ENCODE peak calls at places on chromosomes 3 and 15, in nine cellular contexts. R, W, N, P, C, H, A, I and J are unnamed samples.

GRCh38 chr3:46926871-46927717 is 49.5 kb downstream of the CCDC12 start:
- DNase-seq in R (no peak), W (peak), N (no peak), P (no peak), C (no peak), H (peak), A (no peak), I (no peak), J (peak)

GRCh38 chr3:16671690-16672089 is 66.5 kb upstream of the DAZL start:
- DNase-seq in R (no peak), W (no peak), N (peak), P (no peak), C (no peak), H (no peak), A (no peak), I (no peak), J (no peak)

GRCh38 chr3:69458798-69459197 is 72.9 kb upstream of the FRMD4B start:
- DNase-seq in R (no peak), W (no peak), N (no peak), P (no peak), C (no peak), H (no peak), A (no peak), I (no peak), J (no peak)

GRCh38 chr15:48721061-48721810 is 75.7 kb upstream of the FBN1 start:
- DNase-seq in R (no peak), W (no peak), N (no peak), P (no peak), C (no peak), H (no peak), A (no peak), I (no peak), J (peak)

GRCh38 chr3:122902326-122902725 is 107.5 kb downstream of the SLC49A4 start:
- DNase-seq in R (no peak), W (no peak), N (no peak), P (no peak), C (no peak), H (no peak), A (no peak), I (no peak), J (no peak)

GRCh38 chr3:127328391-127328790 is 40.5 kb upstream of the PRR20G start:
- DNase-seq in R (no peak), W (no peak), N (no peak), P (no peak), C (no peak), H (no peak), A (no peak), I (no peak), J (no peak)

GRCh38 chr3:12400795-12401194 is 83.5 kb upstream of the TSEN2 start:
- DNase-seq in R (no peak), W (no peak), N (no peak), P (no peak), C (no peak), H (no peak), A (no peak), I (no peak), J (no peak)

GRCh38 chr15:68783226-68784054 is 37.3 kb downstream of the ANP32A start:
- DNase-seq in R (peak), W (peak), N (peak), P (no peak), C (no peak), H (no peak), A (peak), I (no peak), J (no peak)

GRCh38 chr3:181756645-181757044 is 44.9 kb downstream of the SOX2 start:
- DNase-seq in R (peak), W (no peak), N (peak), P (no peak), C (no peak), H (no peak), A (peak), I (peak), J (no peak)

GRCh38 chr3:100160516-100160915 is 46.2 kb upstream of the FILIP1L start:
- DNase-seq in R (no peak), W (no peak), N (no peak), P (no peak), C (no peak), H (no peak), A (no peak), I (no peak), J (no peak)

GRCh38 chr3:100159564-100160153 is 45.4 kb upstream of the FILIP1L start:
- DNase-seq in R (no peak), W (no peak), N (no peak), P (no peak), C (no peak), H (no peak), A (no peak), I (no peak), J (peak)

GRCh38 chr3:100157617-100158016 is 43.3 kb upstream of the FILIP1L start:
- DNase-seq in R (peak), W (no peak), N (peak), P (no peak), C (no peak), H (no peak), A (no peak), I (no peak), J (no peak)

GRCh38 chr3:100155590-100155989 is 41.3 kb upstream of the FILIP1L start:
- DNase-seq in R (no peak), W (no peak), N (no peak), P (no peak), C (no peak), H (no peak), A (no peak), I (no peak), J (no peak)

GRCh38 chr3:100158877-100159563 is 44.7 kb upstream of the FILIP1L start:
- DNase-seq in R (no peak), W (no peak), N (no peak), P (no peak), C (no peak), H (no peak), A (no peak), I (no peak), J (no peak)
- H3K27ac ChIP-seq in R (no peak), W (peak), N (no peak), P (peak), C (no peak), H (peak), A (no peak), I (no peak), J (peak)

GRCh38 chr3:72178463-72179106 is 393.6 kb upstream of the PROK2 start:
- DNase-seq in R (no peak), W (no peak), N (no peak), P (no peak), C (no peak), H (no peak), A (no peak), I (no peak), J (no peak)

GRCh38 chr3:72175305-72175858 is 390.4 kb upstream of the PROK2 start:
- DNase-seq in R (no peak), W (no peak), N (no peak), P (no peak), C (no peak), H (no peak), A (no peak), I (no peak), J (no peak)

GRCh38 chr3:72174890-72175289 is 389.9 kb upstream of the PROK2 start:
- DNase-seq in R (no peak), W (no peak), N (no peak), P (no peak), C (no peak), H (no peak), A (no peak), I (no peak), J (no peak)

GRCh38 chr3:72177075-72178050 is 392.4 kb upstream of the PROK2 start:
- DNase-seq in R (no peak), W (peak), N (no peak), P (no peak), C (no peak), H (peak), A (no peak), I (no peak), J (peak)

DNA sequence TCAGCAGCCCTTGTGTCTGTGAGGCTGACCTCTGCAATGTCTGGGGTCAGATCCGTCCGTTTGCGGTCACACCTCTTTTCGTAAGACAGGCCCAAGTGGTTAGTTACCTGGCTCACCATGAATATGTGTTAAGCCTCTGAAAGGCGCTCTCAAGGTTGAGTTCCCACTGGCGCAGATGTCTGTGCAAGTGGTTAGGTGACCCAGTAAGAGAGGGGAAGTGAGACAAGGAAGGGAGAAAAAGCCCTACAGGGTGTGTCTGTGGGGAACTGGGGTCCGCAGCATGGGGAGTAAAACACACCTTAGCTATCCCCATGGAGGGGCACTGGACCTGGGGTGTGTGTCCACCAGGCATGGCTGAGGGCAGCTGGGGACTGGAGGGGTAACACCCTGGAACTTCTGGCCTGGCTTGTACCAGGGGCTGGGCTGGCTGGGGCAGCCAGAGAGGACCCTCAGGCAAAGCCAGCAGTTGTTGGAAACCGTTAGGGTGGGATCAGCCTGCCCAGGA is 391.6 kb upstream of the PROK2 start:
- DNase-seq in R (no peak), W (no peak), N (no peak), P (no peak), C (no peak), H (no peak), A (no peak), I (no peak), J (no peak)
- H3K27ac ChIP-seq in R (no peak), W (peak), N (no peak), P (no peak), C (peak), H (no peak), A (no peak), I (no peak), J (no peak)

GRCh38 chr3:72590732-72591192 is 257.5 kb downstream of the SHQ1 start:
- DNase-seq in R (peak), W (no peak), N (peak), P (no peak), C (no peak), H (no peak), A (peak), I (peak), J (no peak)
- H3K27ac ChIP-seq in R (peak), W (peak), N (peak), P (no peak), C (no peak), H (no peak), A (peak), I (peak), J (peak)

GRCh38 chr15:25784876-25785642 is 78.1 kb downstream of the ATP10A start:
- DNase-seq in R (no peak), W (no peak), N (no peak), P (no peak), C (no peak), H (peak), A (no peak), I (no peak), J (peak)
- H3K27ac ChIP-seq in R (no peak), W (no peak), N (no peak), P (no peak), C (no peak), H (no peak), A (no peak), I (no peak), J (peak)

GRCh38 chr15:58269455-58270414 is 131.6 kb downstream of the AQP9 start:
- DNase-seq in R (peak), W (peak), N (peak), P (no peak), C (no peak), H (no peak), A (peak), I (peak), J (no peak)
- H3K27ac ChIP-seq in R (no peak), W (peak), N (no peak), P (no peak), C (peak), H (no peak), A (no peak), I (no peak), J (no peak)

GRCh38 chr15:41949400-41950126 is 22.8 kb downstream of the EHD4 start:
- DNase-seq in R (peak), W (no peak), N (peak), P (no peak), C (no peak), H (no peak), A (peak), I (no peak), J (no peak)

GRCh38 chr15:41950505-41950904 is 21.9 kb downstream of the EHD4 start:
- DNase-seq in R (no peak), W (no peak), N (no peak), P (no peak), C (no peak), H (no peak), A (no peak), I (no peak), J (no peak)

GRCh38 chr15:41951571-41951970 is 20.8 kb downstream of the EHD4 start:
- DNase-seq in R (no peak), W (no peak), N (no peak), P (no peak), C (no peak), H (no peak), A (no peak), I (no peak), J (no peak)

GRCh38 chr15:41948499-41948898 is 23.9 kb downstream of the EHD4 start:
- DNase-seq in R (no peak), W (no peak), N (no peak), P (no peak), C (no peak), H (no peak), A (peak), I (no peak), J (no peak)

DNA sequence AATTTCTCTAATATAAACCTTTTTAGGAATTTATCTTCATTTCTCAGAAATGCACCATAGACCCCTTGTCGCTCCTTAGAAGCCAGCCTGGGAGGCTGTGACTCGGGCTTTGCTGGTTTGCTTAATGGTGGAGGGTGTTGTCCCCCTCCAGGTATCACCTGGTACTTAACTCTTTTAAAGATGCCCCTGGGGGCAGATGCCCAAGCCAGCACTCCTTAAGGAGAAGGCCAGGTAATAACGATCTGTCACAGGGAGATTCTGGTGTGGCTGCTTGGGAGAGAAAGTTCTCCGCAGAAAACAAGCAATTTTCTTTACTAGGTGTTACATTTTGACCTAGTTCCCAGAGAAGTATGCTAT is 22.3 kb downstream of the EHD4 start:
- DNase-seq in R (no peak), W (no peak), N (peak), P (no peak), C (no peak), H (no peak), A (peak), I (no peak), J (no peak)
- H3K27ac ChIP-seq in R (peak), W (peak), N (peak), P (no peak), C (no peak), H (peak), A (peak), I (no peak), J (peak)

GRCh38 chr3:177713921-177714900 is 516.9 kb upstream of the TBL1XR1 start:
- DNase-seq in R (no peak), W (no peak), N (peak), P (no peak), C (no peak), H (no peak), A (no peak), I (no peak), J (no peak)
- H3K27ac ChIP-seq in R (no peak), W (no peak), N (no peak), P (peak), C (no peak), H (no peak), A (no peak), I (no peak), J (no peak)

GRCh38 chr3:188776447-188776846 is 395.3 kb upstream of the TPRG1 start:
- DNase-seq in R (no peak), W (no peak), N (no peak), P (no peak), C (no peak), H (no peak), A (no peak), I (no peak), J (no peak)

GRCh38 chr3:188779537-188779936 is 392.2 kb upstream of the TPRG1 start:
- DNase-seq in R (no peak), W (no peak), N (no peak), P (no peak), C (no peak), H (no peak), A (no peak), I (no peak), J (no peak)

GRCh38 chr3:188782725-188783124 is 389.0 kb upstream of the TPRG1 start:
- DNase-seq in R (no peak), W (no peak), N (no peak), P (no peak), C (no peak), H (no peak), A (no peak), I (no peak), J (no peak)

GRCh38 chr3:188775412-188775811 is 396.4 kb upstream of the TPRG1 start:
- DNase-seq in R (no peak), W (no peak), N (no peak), P (no peak), C (no peak), H (no peak), A (no peak), I (no peak), J (no peak)

DNA sequence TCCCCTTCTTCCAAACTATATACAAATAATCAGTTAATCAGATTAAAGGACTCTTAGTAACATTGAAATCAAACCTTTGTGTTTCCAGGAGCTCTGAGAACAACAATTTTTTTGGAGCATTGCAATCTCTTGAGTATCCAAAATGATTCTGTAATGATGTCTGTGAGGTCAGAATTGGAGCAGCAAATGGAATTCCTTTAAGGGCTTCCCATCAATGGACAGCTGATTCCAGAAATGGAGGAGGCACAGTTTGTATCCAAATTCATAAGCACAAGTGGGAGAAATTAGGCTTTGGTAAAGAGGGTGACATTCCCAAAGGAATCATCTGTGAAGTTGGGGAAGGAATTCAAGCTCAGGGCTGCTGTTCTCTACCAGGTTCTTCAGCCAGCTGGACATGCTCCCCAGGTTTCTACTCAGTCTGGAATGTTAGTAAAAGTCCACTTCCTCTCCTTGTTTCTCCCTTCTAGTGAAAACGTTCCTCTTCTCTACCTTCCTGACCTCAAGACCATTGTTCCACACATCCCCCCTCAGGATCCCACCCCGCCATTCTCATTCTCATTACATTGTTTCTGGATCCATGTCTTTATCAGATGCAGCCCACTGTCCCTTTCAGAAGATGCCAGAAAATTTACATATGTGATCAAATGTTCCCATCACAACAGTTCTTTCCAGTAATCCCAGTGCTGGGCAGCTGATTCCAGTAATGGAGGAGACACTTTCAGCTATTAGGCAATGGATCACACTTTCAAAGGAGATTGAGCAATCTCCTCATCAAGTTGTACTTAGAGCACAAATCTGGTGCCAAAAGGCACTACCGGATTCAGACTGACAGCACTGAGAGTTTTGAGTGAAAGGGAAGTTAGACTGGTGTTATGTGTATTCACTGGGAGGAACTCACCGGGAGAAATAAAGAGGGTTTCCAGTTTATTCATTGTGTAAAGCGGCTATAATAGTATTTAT is 391.3 kb upstream of the TPRG1 start:
- DNase-seq in R (no peak), W (no peak), N (no peak), P (no peak), C (no peak), H (no peak), A (no peak), I (no peak), J (no peak)
- H3K27ac ChIP-seq in R (no peak), W (no peak), N (no peak), P (no peak), C (no peak), H (peak), A (no peak), I (no peak), J (no peak)

DNA sequence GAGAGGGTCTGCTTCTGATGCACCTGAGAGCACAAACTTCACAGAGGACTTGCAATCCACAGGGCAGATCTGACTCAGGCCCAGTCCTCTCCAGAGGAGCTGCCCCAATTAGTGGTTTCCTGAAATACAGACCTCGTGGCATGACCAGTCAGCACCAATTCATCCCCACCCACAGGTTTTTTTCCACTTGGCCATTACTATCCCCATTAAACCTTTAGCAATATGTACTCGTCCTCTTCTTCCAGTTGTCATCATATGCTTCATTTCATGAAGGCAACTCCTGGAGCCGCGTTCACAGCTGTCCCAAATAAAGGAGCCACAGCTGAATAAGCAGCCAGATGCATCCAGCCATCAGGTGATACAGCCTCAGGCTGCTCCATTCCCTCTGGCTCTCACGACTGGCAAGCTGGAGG is 163.2 kb downstream of the FMN1 start:
- DNase-seq in R (no peak), W (no peak), N (no peak), P (no peak), C (no peak), H (no peak), A (no peak), I (no peak), J (peak)
- H3K27ac ChIP-seq in R (no peak), W (no peak), N (no peak), P (no peak), C (no peak), H (no peak), A (no peak), I (no peak), J (peak)

GRCh38 chr15:31214864-31215489 is 111.7 kb upstream of the KLF13 start:
- DNase-seq in R (no peak), W (peak), N (no peak), P (no peak), C (no peak), H (peak), A (no peak), I (no peak), J (peak)

GRCh38 chr15:31215490-31216209 is 111.0 kb upstream of the KLF13 start:
- DNase-seq in R (peak), W (peak), N (peak), P (no peak), C (peak), H (peak), A (peak), I (peak), J (peak)

GRCh38 chr15:31217067-31217466 is 109.6 kb upstream of the KLF13 start:
- DNase-seq in R (no peak), W (no peak), N (no peak), P (no peak), C (no peak), H (no peak), A (no peak), I (no peak), J (no peak)

GRCh38 chr15:31217566-31218270 is 108.9 kb upstream of the KLF13 start:
- DNase-seq in R (no peak), W (no peak), N (no peak), P (no peak), C (no peak), H (no peak), A (no peak), I (no peak), J (peak)

DNA sequence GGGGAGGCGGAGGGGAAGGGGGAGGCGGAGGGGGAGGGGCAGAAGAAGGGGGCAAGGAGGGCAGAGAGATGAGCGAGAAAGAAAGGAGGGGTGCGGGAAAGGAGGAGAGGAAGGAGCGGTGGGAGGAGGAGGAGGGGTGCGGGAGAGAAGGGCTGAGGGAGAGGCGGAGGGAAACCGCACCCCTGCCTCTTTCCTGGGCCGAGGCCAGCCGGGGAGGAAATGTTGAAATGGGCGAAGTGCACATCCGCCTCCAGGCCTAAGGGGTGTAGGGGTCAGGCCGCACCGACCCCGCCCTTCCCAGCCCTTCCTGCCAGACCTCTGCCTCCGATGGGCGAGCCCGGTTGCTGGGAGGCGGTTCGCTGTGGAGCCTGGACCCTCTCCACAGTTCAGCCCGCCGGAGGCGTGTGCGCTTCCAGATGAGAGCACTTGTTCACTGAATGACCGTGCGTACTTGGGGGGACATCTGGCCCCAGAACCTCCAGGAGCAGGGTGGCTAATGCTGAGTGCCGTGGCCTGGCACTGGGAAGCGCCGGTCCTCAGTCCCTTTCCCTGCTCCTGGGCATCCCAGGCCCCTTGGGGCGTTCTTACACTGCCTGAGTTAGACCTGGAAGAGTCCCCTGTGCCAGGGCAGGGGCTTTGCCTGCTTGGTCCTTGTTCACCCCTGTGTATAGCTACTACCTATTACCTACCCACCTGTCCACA is 110.3 kb upstream of the KLF13 start:
- DNase-seq in R (peak), W (peak), N (peak), P (no peak), C (peak), H (peak), A (peak), I (peak), J (no peak)
- H3K27ac ChIP-seq in R (no peak), W (peak), N (no peak), P (no peak), C (peak), H (peak), A (no peak), I (no peak), J (no peak)